ENCODE peak calls at places on chromosomes 11 and 22, in five cellular contexts. U is iPS DF 6.9, I is sigmoid colon, A is mesendoderm, E is GM23248. L is an unnamed sample.
A peak's percentile ranks its signal among the peaks of the same experiment; 100 is the strongest.

GRCh38 chr22:31578171-31578570 is 81.8 kb downstream of the SFI1 start:
- DNase-seq in A (no peak), E (no peak), U (no peak), I (no peak), L (no peak)

GRCh38 chr22:46001426-46002106 is 24.6 kb upstream of the WNT7B start:
- DNase-seq in U (no peak), E (no peak), A (no peak), I (peak; percentile 65), L (peak; percentile 68)

GRCh38 chr22:20591660-20592310 is 84.4 kb downstream of the MED15 start:
- DNase-seq in A (peak; percentile 45), U (no peak), E (no peak), I (no peak), L (no peak)

GRCh38 chr11:6576471-6577373 is 26.7 kb downstream of the RRP8 start:
- DNase-seq in I (peak; percentile 83), U (no peak), E (peak; percentile 75), A (no peak), L (no peak)

GRCh38 chr11:64230985-64231365 is 627 bp downstream of the DNAJC4 start:
- DNase-seq in I (no peak), U (no peak), A (no peak), E (no peak), L (no peak)

GRCh38 chr11:56152333-56152732 is 7.8 kb downstream of the OR8K5 start:
- DNase-seq in E (no peak), I (no peak), A (no peak), U (no peak), L (no peak)

GRCh38 chr11:61983419-61983818 is 16.0 kb upstream of the FTH1 start:
- DNase-seq in U (no peak), I (no peak), E (no peak), A (no peak), L (peak; percentile 4)

GRCh38 chr22:44172370-44173108 is 8.2 kb upstream of the PARVG start:
- DNase-seq in A (no peak), E (peak; percentile 71), U (no peak), I (peak; percentile 82), L (peak; percentile 76)

GRCh38 chr11:118842369-118842768 is 41.3 kb upstream of the CXCR5 start:
- DNase-seq in A (no peak), U (no peak), E (peak; percentile 50), I (no peak), L (no peak)

GRCh38 chr11:69295995-69296889 is 2.3 kb downstream of the MYEOV start:
- DNase-seq in E (peak; percentile 92), U (no peak), I (peak; percentile 82), A (no peak), L (peak; percentile 84)

GRCh38 chr22:50626314-50626855 is 1.6 kb downstream of the ARSA start:
- DNase-seq in I (peak; percentile 59), U (no peak), A (no peak), E (no peak), L (no peak)

GRCh38 chr22:41048791-41049717 is 43.3 kb upstream of the EP300 start:
- DNase-seq in A (peak; percentile 85), U (no peak), E (peak; percentile 84), I (peak; percentile 89), L (peak; percentile 84)

GRCh38 chr11:77656362-77656761 is 18.8 kb upstream of the CLNS1A start:
- DNase-seq in E (no peak), I (no peak), A (peak; percentile 49), U (peak; percentile 22), L (no peak)

GRCh38 chr22:44202261-44202789 is 21.6 kb downstream of the PARVG start:
- DNase-seq in U (no peak), A (no peak), E (peak; percentile 80), I (peak; percentile 42), L (no peak)

GRCh38 chr22:49701380-49702067 is 126.1 kb downstream of the BRD1 start:
- DNase-seq in E (no peak), I (no peak), U (no peak), A (peak; percentile 33), L (no peak)

GRCh38 chr11:105057432-105057831 is 12.3 kb upstream of the CARD16 start:
- DNase-seq in I (no peak), A (no peak), U (no peak), E (no peak), L (no peak)

GRCh38 chr11:68312117-68312779 is at the start of gene LRP5:
- DNase-seq in A (no peak), I (peak; percentile 69), U (no peak), E (peak; percentile 65), L (no peak)

GRCh38 chr22:37740455-37741311 is 43.8 kb downstream of the TRIOBP start:
- DNase-seq in U (no peak), E (no peak), A (no peak), I (no peak), L (no peak)

GRCh38 chr11:5610446-5610845 is 14.0 kb downstream of the TRIM6 start:
- DNase-seq in U (no peak), A (no peak), E (no peak), I (no peak), L (no peak)

GRCh38 chr22:25008666-25009065 is 56.1 kb downstream of the KIAA1671 start:
- DNase-seq in A (no peak), U (no peak), E (no peak), I (no peak), L (no peak)

GRCh38 chr22:41397143-41397811 is 15.5 kb downstream of the TEF start:
- DNase-seq in A (no peak), E (no peak), U (no peak), I (no peak), L (no peak)

GRCh38 chr11:112470355-112470754 is 209.7 kb upstream of the PLET1 start:
- DNase-seq in U (no peak), E (peak; percentile 36), I (no peak), A (no peak), L (no peak)

GRCh38 chr11:34208266-34209135 is 103.1 kb downstream of the NAT10 start:
- DNase-seq in E (peak; percentile 63), U (no peak), I (no peak), A (no peak), L (no peak)

GRCh38 chr11:10208045-10208674 is 85.9 kb downstream of the SBF2 start:
- DNase-seq in A (peak; percentile 58), U (peak; percentile 33), E (peak; percentile 70), I (no peak), L (no peak)

GRCh38 chr22:36768616-36769015 is 7.3 kb downstream of the IFT27 start:
- DNase-seq in A (no peak), E (no peak), U (no peak), I (peak; percentile 15), L (no peak)

GRCh38 chr11:6568191-6568918 is 35.1 kb downstream of the RRP8 start:
- DNase-seq in A (peak; percentile 85), U (no peak), I (peak; percentile 65), E (peak; percentile 47), L (no peak)

GRCh38 chr11:31160504-31161422 is 208.8 kb downstream of the DCDC1 start:
- DNase-seq in I (no peak), E (peak; percentile 16), U (peak; percentile 27), A (peak; percentile 51), L (no peak)

GRCh38 chr22:50600541-50600940 is at the start of gene MAPK8IP2:
- DNase-seq in I (no peak), E (no peak), A (no peak), U (no peak), L (no peak)

GRCh38 chr22:31876156-31877035 is 67.9 kb upstream of the YWHAH start:
- DNase-seq in U (no peak), A (no peak), I (no peak), E (peak; percentile 80), L (no peak)

DNA sequence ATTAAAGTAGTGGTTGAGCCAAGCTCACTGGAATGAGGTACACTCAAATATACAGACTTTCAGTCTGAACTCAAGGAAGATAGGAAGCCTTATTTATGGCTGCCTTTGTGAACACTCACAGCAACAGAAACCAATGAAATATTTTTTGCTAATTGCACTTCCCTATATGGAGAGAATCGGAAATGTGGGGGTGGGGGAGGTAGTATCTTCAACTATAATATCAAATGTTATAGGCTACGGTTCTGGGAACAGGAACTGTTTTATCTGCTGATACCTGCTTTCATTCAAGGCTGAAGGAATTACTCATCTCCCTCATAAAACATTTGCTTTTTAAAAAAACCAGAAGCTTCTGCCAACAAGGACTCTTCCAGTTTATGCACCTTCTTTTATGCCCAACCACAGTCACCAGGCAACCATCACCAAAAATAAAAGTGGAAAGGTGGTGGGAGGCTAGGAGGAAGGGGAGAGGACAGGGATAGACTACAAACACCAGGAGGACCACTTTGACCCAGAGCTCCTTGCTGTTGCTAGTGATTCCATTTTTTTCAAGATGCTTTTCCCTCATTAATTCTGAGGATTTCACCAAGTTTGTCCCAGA is 91.1 kb downstream of the CLPB start:
- DNase-seq in E (no peak), I (no peak), A (no peak), U (no peak), L (no peak)
- H3K4me3 ChIP-seq in E (no peak overlapping the region), I (no peak overlapping the region), A (no peak overlapping the region), U (no peak overlapping the region), L (no peak overlapping the region)

GRCh38 chr11:65591939-65592814 is 3.4 kb downstream of the KCNK7 start:
- DNase-seq in U (no peak), I (peak; percentile 76), A (peak; percentile 94), E (no peak), L (peak; percentile 63)
- H3K4me3 ChIP-seq in U (peak overlapping the region; percentile 41), I (peak overlapping the region; percentile 9), A (peak overlapping the region; percentile 13), E (no peak overlapping the region), L (no peak overlapping the region)

GRCh38 chr11:78656327-78656726 is 81.7 kb upstream of the NARS2 start:
- DNase-seq in I (no peak), A (no peak), U (no peak), E (no peak), L (no peak)

GRCh38 chr11:78659326-78660319 is 85.0 kb upstream of the NARS2 start:
- DNase-seq in A (no peak), I (no peak), E (no peak), U (no peak), L (no peak)

GRCh38 chr11:78656984-78657383 is 82.3 kb upstream of the NARS2 start:
- DNase-seq in E (no peak), U (no peak), I (no peak), A (no peak), L (no peak)

GRCh38 chr11:78657441-78657840 is 82.8 kb upstream of the NARS2 start:
- DNase-seq in A (no peak), I (no peak), U (no peak), E (no peak), L (no peak)

GRCh38 chr11:78657968-78658839 is 83.5 kb upstream of the NARS2 start:
- DNase-seq in E (no peak), A (no peak), I (no peak), U (no peak), L (no peak)
- H3K4me3 ChIP-seq in E (no peak overlapping the region), A (no peak overlapping the region), I (no peak overlapping the region), U (no peak overlapping the region), L (no peak overlapping the region)

DNA sequence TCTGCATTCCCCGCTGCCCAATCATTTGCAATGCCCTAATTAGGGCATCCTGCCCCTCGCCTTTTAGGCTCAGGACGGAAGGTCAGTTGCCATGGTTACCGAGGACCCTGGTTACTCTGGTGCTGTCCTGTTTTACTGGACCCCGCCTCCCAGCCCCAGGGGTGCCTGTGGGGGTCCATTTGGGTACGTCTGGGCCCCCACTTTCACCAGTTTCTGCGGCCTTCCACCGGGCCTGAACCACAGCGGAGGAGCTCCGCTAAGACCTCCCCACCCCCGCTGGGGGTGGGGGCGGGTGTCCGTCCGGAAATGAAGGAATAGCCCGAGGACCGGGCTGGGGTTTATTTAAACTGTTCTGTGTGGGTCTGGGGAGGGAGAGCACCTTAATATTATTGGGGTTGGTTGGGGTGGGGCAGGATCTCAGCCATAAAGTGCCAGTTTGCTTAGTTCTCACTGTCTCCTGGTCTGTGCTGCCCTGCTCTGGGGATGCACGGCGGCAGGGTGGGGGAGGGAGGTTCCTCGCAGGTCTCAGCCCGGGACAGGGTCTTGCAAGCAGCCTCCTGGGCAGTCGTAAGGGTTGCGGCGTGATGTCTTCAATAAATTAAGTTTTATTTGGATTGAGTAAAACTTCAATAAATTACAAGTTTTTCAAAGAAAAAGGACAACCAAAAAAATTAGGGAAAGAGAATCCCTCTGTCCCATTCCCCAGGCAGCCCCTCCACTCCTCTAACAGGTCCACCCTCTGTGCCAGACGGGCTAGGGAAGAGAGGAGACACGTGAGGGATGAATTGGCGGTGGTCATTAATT is 5.3 kb downstream of the PHOX2A start:
- DNase-seq in E (no peak), A (peak; percentile 56), U (no peak), I (peak; percentile 72), L (no peak)
- H3K4me3 ChIP-seq in E (no peak overlapping the region), A (no peak overlapping the region), U (no peak overlapping the region), I (peak overlapping the region; percentile 47), L (peak overlapping the region; percentile 44)